ENCODE peak calls at places on chromosomes 7 and 10, in four cellular contexts. R is HL-60, J is K562, N is GM12878. P is an unnamed sample.

GRCh38 chr10:46787321-46787615 is 124.0 kb upstream of the PTPN20 start:
- DNase-seq in J (peak; percentile 17), R (peak; percentile 4), N (no peak), P (no peak)

GRCh38 chr7:22709857-22710256 is 17.1 kb upstream of the IL6 start:
- DNase-seq in J (no peak), N (no peak), R (no peak), P (no peak)

GRCh38 chr7:116582164-116582732 is 57.4 kb downstream of the CAV1 start:
- DNase-seq in J (no peak), N (no peak), R (no peak), P (no peak)

GRCh38 chr10:100485841-100486495 is 23.2 kb downstream of the WNT8B start:
- DNase-seq in J (no peak), R (no peak), N (no peak), P (no peak)

GRCh38 chr7:2938514-2939192 is 94.5 kb upstream of the GNA12 start:
- DNase-seq in N (no peak), R (no peak), J (no peak), P (no peak)

GRCh38 chr7:26454180-26454579 is 162.5 kb downstream of the SNX10 start:
- DNase-seq in N (no peak), J (no peak), R (no peak), P (no peak)

GRCh38 chr7:143013897-143014296 is 13.0 kb downstream of the OR9A2 start:
- DNase-seq in N (no peak), J (no peak), R (no peak), P (no peak)

GRCh38 chr7:1289681-1290261 is 57.1 kb downstream of the UNCX start:
- DNase-seq in R (no peak), J (no peak), N (no peak), P (no peak)

GRCh38 chr10:128877936-128878335 is 589.1 kb upstream of the MGMT start:
- DNase-seq in R (no peak), J (no peak), N (no peak), P (no peak)

GRCh38 chr7:31663072-31663471 is 23.9 kb upstream of the PPP1R17 start:
- DNase-seq in R (no peak), N (no peak), J (no peak), P (no peak)

GRCh38 chr10:50992972-50993766 is 81.1 kb upstream of the PRKG1 start:
- DNase-seq in J (no peak), N (no peak), R (no peak), P (no peak)

GRCh38 chr10:124675261-124675660 is 68.9 kb downstream of the FAM53B start:
- DNase-seq in N (no peak), J (no peak), R (no peak), P (no peak)

GRCh38 chr10:127337801-127338200 is 141.4 kb upstream of the INSYN2A start:
- DNase-seq in R (no peak), J (no peak), N (no peak), P (no peak)

GRCh38 chr10:78377362-78377761 is 343.7 kb downstream of the RPS24 start:
- DNase-seq in R (no peak), N (no peak), J (no peak), P (no peak)

GRCh38 chr10:97109562-97109961 is 76.2 kb downstream of the SLIT1 start:
- DNase-seq in N (no peak), R (no peak), J (no peak), P (no peak)

GRCh38 chr7:70710011-70710480 is 421.9 kb upstream of the GALNT17 start:
- DNase-seq in J (no peak), R (no peak), N (peak; percentile 73), P (no peak)

GRCh38 chr7:94003446-94004023 is 620 bp downstream of the BET1 start:
- DNase-seq in J (peak; percentile 49), N (no peak), R (no peak), P (no peak)

GRCh38 chr10:79378647-79379511 is 31.6 kb downstream of the PPIF start:
- DNase-seq in J (peak; percentile 7), R (no peak), N (no peak), P (no peak)
- TF ChIP-seq SPI1 in J (no peak), R (no peak), N (no peak), P (no peak)

DNA sequence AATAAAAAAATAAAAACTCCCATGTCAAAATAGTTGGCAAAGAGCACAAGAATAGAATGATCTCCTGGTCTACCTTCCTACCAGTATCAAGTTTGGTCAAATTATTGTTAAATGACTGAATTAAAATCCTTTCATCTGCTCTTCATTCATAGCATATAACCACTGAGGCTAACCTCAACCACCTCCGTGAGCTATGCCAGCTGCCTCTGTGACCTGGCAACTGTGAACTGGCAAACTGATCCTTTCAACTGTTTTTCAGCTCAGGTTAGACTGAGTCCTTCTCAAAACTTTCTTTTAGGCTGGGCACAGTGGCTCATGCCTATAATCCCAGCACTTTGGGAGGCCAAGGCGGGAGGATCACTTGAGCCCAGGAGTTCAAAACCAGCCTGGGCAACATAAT is 36.1 kb downstream of the NUDCD3 start:
- DNase-seq in R (no peak), N (no peak), J (no peak), P (no peak)
- TF ChIP-seq SPI1 in R (no peak), N (no peak), J (no peak), P (no peak)

GRCh38 chr7:45216181-45216580 is 58.6 kb downstream of the RAMP3 start:
- DNase-seq in N (no peak), J (no peak), R (no peak), P (no peak)
- TF ChIP-seq SPI1 in N (no peak), J (no peak), R (no peak), P (no peak)

DNA sequence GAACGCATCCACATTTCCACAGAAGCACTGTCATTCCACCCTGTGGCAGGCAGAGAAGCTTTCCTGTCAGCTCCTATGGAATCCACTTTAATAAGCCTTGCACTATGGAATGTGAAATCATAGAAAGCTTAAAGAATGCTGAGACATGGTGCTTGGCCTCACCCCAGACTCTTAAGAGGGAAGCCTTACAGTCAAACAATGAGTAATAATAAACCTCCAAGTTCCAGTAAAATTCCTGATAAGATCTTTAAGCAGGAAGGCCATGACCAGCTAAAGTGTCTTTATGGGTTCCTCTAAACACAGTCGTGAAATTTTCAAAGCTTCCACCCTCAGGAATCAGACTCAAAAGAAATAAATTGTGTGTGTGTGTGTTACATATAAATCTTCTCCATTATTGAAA is 11.9 kb upstream of the TEX36 start:
- DNase-seq in N (no peak), J (no peak), R (no peak), P (no peak)
- TF ChIP-seq SPI1 in N (no peak), J (no peak), R (no peak), P (no peak)

GRCh38 chr10:34687434-34688205 is 127.5 kb downstream of the PARD3 start:
- DNase-seq in J (no peak), R (no peak), N (no peak), P (no peak)

GRCh38 chr10:34690403-34691049 is 124.6 kb downstream of the PARD3 start:
- DNase-seq in N (no peak), R (no peak), J (no peak), P (no peak)

DNA sequence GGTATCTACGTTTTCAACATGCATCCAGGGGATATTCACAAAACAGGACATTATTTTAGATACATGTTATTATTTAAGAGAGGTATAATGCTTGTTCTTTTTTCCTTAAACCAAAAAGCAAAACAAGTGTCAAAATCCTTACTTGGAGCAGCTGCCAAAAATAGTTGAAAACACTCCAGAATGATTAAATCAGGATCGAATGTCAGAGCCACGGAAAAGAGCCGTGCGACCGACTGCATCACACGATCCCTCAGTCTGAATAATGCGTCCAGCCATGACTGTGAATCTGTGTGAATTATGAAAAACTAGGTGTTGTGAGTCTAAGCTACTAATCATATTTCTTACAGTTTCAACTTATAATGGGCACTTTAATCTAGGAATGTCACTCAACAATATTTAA is 126.0 kb downstream of the PARD3 start:
- DNase-seq in N (no peak), R (no peak), J (no peak), P (no peak)
- TF ChIP-seq SPI1 in N (no peak), R (no peak), J (no peak), P (no peak)